ENCODE peak calls at places on chromosomes 11 and 22, in seven cellular contexts. T is lower lobe of right lung; N is stimulated activated CD8-positive, alpha-beta memory T cell treated with anti-CD3 and anti-CD28 coated beads, Interleukin-2, amount 100 ng/mL, for 1 hour; B is A172; G is A549; Z is Calu3; H is NCI-H524 treated with DMSO at 0.1 percent for 48 hours. P is an unnamed sample.

GRCh38 chr11:85800595-85801342 is 10.2 kb downstream of the SYTL2 start:
- DNase-seq in Z (no peak), N (no peak), B (no peak), T (no peak), G (no peak), H (no peak), P (no peak)

GRCh38 chr11:76823481-76824028 is 37.2 kb upstream of the ACER3 start:
- DNase-seq in G (peak), Z (peak), B (peak), N (no peak), H (no peak), T (no peak), P (peak)

GRCh38 chr11:62004473-62004872 is 37.0 kb upstream of the FTH1 start:
- DNase-seq in H (no peak), Z (no peak), G (no peak), B (peak), T (no peak), N (no peak), P (peak)

GRCh38 chr11:76669901-76670474 is 559 bp downstream of the LRRC32 start:
- DNase-seq in G (no peak), Z (no peak), N (no peak), T (peak), H (no peak), B (peak), P (peak)

GRCh38 chr11:1501421-1502167 is 15.0 kb upstream of the MOB2 start:
- DNase-seq in B (no peak), G (no peak), Z (no peak), N (no peak), H (no peak), T (peak), P (no peak)

GRCh38 chr11:78469905-78470304 is 52.3 kb upstream of the GAB2 start:
- DNase-seq in N (no peak), T (no peak), G (no peak), Z (no peak), H (no peak), B (no peak), P (peak)

GRCh38 chr11:119684361-119685072 is 44.5 kb downstream of the NECTIN1 start:
- DNase-seq in G (peak), T (no peak), H (no peak), N (no peak), B (peak), Z (peak), P (peak)

GRCh38 chr11:71215372-71215965 is 36.9 kb downstream of the SHANK2 start:
- DNase-seq in Z (no peak), B (no peak), H (no peak), T (no peak), G (no peak), N (no peak), P (no peak)

GRCh38 chr22:41935015-41935908 is 8.7 kb upstream of the TNFRSF13C start:
- DNase-seq in H (no peak), Z (no peak), G (no peak), N (no peak), T (no peak), B (no peak), P (no peak)

GRCh38 chr11:69000831-69001245 is 12.2 kb downstream of the MRGPRF start:
- DNase-seq in G (peak), N (no peak), H (no peak), T (peak), Z (peak), B (peak), P (peak)

GRCh38 chr11:94834931-94835330 is 66.8 kb downstream of the AMOTL1 start:
- DNase-seq in Z (no peak), G (no peak), N (no peak), B (no peak), T (no peak), H (no peak), P (no peak)

GRCh38 chr11:57476883-57477506 is 16.7 kb downstream of the RTN4RL2 start:
- DNase-seq in Z (peak), N (no peak), H (no peak), G (peak), T (peak), B (no peak), P (peak)

GRCh38 chr22:43867839-43868652 is 5.7 kb upstream of the SULT4A1 start:
- DNase-seq in G (peak), B (peak), Z (peak), T (peak), N (no peak), H (no peak), P (peak)

GRCh38 chr11:113528982-113529381 is 53.8 kb upstream of the DRD2 start:
- DNase-seq in N (no peak), G (no peak), T (no peak), B (no peak), Z (no peak), H (no peak), P (no peak)

GRCh38 chr11:115396533-115396932 is 107.7 kb downstream of the CADM1 start:
- DNase-seq in T (no peak), Z (no peak), B (no peak), H (no peak), G (no peak), N (no peak), P (no peak)

GRCh38 chr22:19874307-19875060 is 19.8 kb upstream of the GNB1L start:
- DNase-seq in T (peak), G (no peak), H (no peak), B (no peak), N (no peak), Z (no peak), P (peak)

GRCh38 chr22:22154068-22154467 is 90.5 kb upstream of the VPREB1 start:
- DNase-seq in N (no peak), G (no peak), Z (no peak), T (no peak), H (no peak), B (no peak), P (no peak)

GRCh38 chr11:121351089-121351488 is 58.5 kb downstream of the SC5D start:
- DNase-seq in H (no peak), G (no peak), N (no peak), T (no peak), B (no peak), Z (no peak), P (no peak)

GRCh38 chr11:44618561-44619425 is 53.3 kb downstream of the CD82 start:
- DNase-seq in G (no peak), Z (no peak), N (no peak), H (no peak), T (no peak), B (no peak), P (no peak)

GRCh38 chr22:46748948-46749681 is 11.1 kb upstream of the CERK start:
- DNase-seq in H (no peak), B (no peak), G (no peak), Z (peak), T (no peak), N (peak), P (no peak)

GRCh38 chr11:36300651-36301050 is 4.6 kb downstream of the PRR5L start:
- DNase-seq in T (peak), B (no peak), Z (no peak), N (no peak), H (no peak), G (no peak), P (peak)

GRCh38 chr11:60316317-60316716 is 10.7 kb upstream of the MS4A6E start:
- DNase-seq in H (no peak), Z (no peak), T (no peak), B (no peak), G (no peak), N (no peak), P (no peak)

GRCh38 chr11:113618360-113618759 is 87.7 kb downstream of the TMPRSS5 start:
- DNase-seq in N (no peak), H (no peak), T (no peak), Z (no peak), G (no peak), B (peak), P (peak)

GRCh38 chr22:42247596-42247995 is 22.9 kb downstream of the TCF20 start:
- DNase-seq in N (no peak), G (no peak), Z (no peak), H (no peak), B (no peak), T (no peak), P (no peak)

GRCh38 chr11:64173616-64174355 is 7.9 kb upstream of the MACROD1 start:
- DNase-seq in N (no peak), G (no peak), Z (no peak), H (no peak), T (no peak), B (peak), P (no peak)

GRCh38 chr11:135027461-135027860 is 615.4 kb upstream of the B3GAT1 start:
- DNase-seq in H (no peak), N (no peak), T (no peak), Z (no peak), B (peak), G (no peak), P (peak)

GRCh38 chr11:9951714-9952275 is 287.9 kb downstream of the SWAP70 start:
- DNase-seq in Z (no peak), N (no peak), T (no peak), H (no peak), B (no peak), G (no peak), P (no peak)

P was measured in lung microvascular endothelial cell.